ENCODE peak calls at places on chromosome 15, in ten cellular contexts. J is left ventricle myocardium inferior; L is CD8-positive, alpha-beta T cell; N is stomach; X is CD4-positive, alpha-beta T cell; G is Panc1; A is AG04450; U is cardiac muscle cell; F is psoas muscle; Z is CD4-positive, alpha-beta memory T cell. O is an unnamed sample.

GRCh38 chr15:38169982-38170381 is 82.7 kb upstream of the SPRED1 start:
- DNase-seq in J (no peak), L (no peak), N (no peak), X (no peak), G (no peak), A (peak; percentile 8), U (peak; percentile 61), F (no peak), Z (no peak), O (no peak)

GRCh38 chr15:92323480-92323879 is 70.2 kb upstream of the ST8SIA2 start:
- DNase-seq in J (no peak), L (no peak), N (no peak), X (no peak), G (no peak), A (no peak), U (no peak), F (no peak), Z (no peak), O (no peak)

GRCh38 chr15:59792359-59792758 is 103.2 kb upstream of the BNIP2 start:
- DNase-seq in J (no peak), L (peak; percentile 48), N (no peak), X (peak; percentile 29), G (no peak), A (no peak), U (no peak), F (no peak), Z (peak; percentile 65), O (no peak)

GRCh38 chr15:85324202-85324601 is 56.2 kb upstream of the AKAP13 start:
- DNase-seq in J (no peak), L (no peak), N (no peak), X (no peak), G (no peak), A (no peak), U (peak; percentile 65), F (no peak), Z (no peak), O (no peak)

GRCh38 chr15:83248151-83248851 is 36.2 kb downstream of the BNC1 start:
- DNase-seq in J (no peak), L (peak; percentile 14), N (no peak), X (no peak), G (peak; percentile 42), A (peak; percentile 26), U (peak; percentile 82), F (no peak), Z (no peak), O (peak; percentile 22)

GRCh38 chr15:63583027-63583426 is 14.2 kb upstream of the FBXL22 start:
- DNase-seq in J (no peak), L (no peak), N (no peak), X (no peak), G (no peak), A (no peak), U (peak; percentile 26), F (no peak), Z (no peak), O (no peak)

GRCh38 chr15:25733856-25734679 is 129.1 kb downstream of the ATP10A start:
- DNase-seq in J (no peak), L (no peak), N (no peak), X (no peak), G (no peak), A (no peak), U (no peak), F (no peak), Z (no peak), O (no peak)

GRCh38 chr15:82891025-82891390 is 61.5 kb downstream of the HOMER2 start:
- DNase-seq in J (no peak), L (no peak), N (peak; percentile 39), X (no peak), G (no peak), A (no peak), U (no peak), F (no peak), Z (no peak), O (no peak)

GRCh38 chr15:76058714-76059319 is 968 bp upstream of the TMEM266 start:
- DNase-seq in J (no peak), L (no peak), N (no peak), X (no peak), G (no peak), A (no peak), U (peak; percentile 10), F (no peak), Z (no peak), O (peak; percentile 45)

GRCh38 chr15:45921978-45922377 is 287.1 kb downstream of the SQOR start:
- DNase-seq in J (no peak), L (no peak), N (peak; percentile 50), X (no peak), G (no peak), A (no peak), U (no peak), F (no peak), Z (no peak), O (no peak)
- H3K27ac ChIP-seq in J (no peak overlapping the region), L (no peak overlapping the region), N (peak overlapping the region; percentile 70), X (no peak overlapping the region), G (no peak overlapping the region), A (no peak overlapping the region), U (no peak overlapping the region), F (no peak overlapping the region), Z (no peak overlapping the region), O (no peak overlapping the region)

GRCh38 chr15:36914466-36914865 is 185.9 kb downstream of the MEIS2 start:
- DNase-seq in J (peak; percentile 51), L (no peak), N (no peak), X (no peak), G (no peak), A (no peak), U (peak; percentile 83), F (no peak), Z (no peak), O (no peak)

GRCh38 chr15:36911322-36911944 is 188.9 kb downstream of the MEIS2 start:
- DNase-seq in J (no peak), L (no peak), N (no peak), X (no peak), G (peak; percentile 18), A (peak; percentile 29), U (peak; percentile 67), F (no peak), Z (no peak), O (no peak)

GRCh38 chr15:36912311-36912712 is 188.0 kb downstream of the MEIS2 start:
- DNase-seq in J (no peak), L (no peak), N (no peak), X (no peak), G (no peak), A (no peak), U (peak; percentile 76), F (no peak), Z (no peak), O (no peak)

GRCh38 chr15:36917411-36918267 is 182.7 kb downstream of the MEIS2 start:
- DNase-seq in J (no peak), L (no peak), N (no peak), X (no peak), G (no peak), A (no peak), U (no peak), F (no peak), Z (no peak), O (no peak)

GRCh38 chr15:36914962-36915808 is 185.2 kb downstream of the MEIS2 start:
- DNase-seq in J (no peak), L (no peak), N (no peak), X (no peak), G (no peak), A (no peak), U (peak; percentile 91), F (no peak), Z (no peak), O (no peak)
- H3K27ac ChIP-seq in J (peak overlapping the region; percentile 83), L (no peak overlapping the region), N (no peak overlapping the region), X (no peak overlapping the region), G (no peak overlapping the region), A (no peak overlapping the region), U (peak overlapping the region; percentile 9), F (no peak overlapping the region), Z (no peak overlapping the region), O (no peak overlapping the region)

GRCh38 chr15:98905981-98906711 is 101.4 kb downstream of the PGPEP1L start:
- DNase-seq in J (no peak), L (no peak), N (no peak), X (no peak), G (no peak), A (no peak), U (no peak), F (no peak), Z (no peak), O (no peak)

GRCh38 chr15:98900382-98900781 is 107.2 kb downstream of the PGPEP1L start:
- DNase-seq in J (no peak), L (no peak), N (no peak), X (no peak), G (no peak), A (no peak), U (peak; percentile 79), F (no peak), Z (no peak), O (no peak)

GRCh38 chr15:98904466-98905048 is 103.0 kb downstream of the PGPEP1L start:
- DNase-seq in J (no peak), L (no peak), N (no peak), X (no peak), G (no peak), A (peak; percentile 39), U (peak; percentile 59), F (no peak), Z (no peak), O (peak; percentile 41)

GRCh38 chr15:98901438-98901837 is 106.2 kb downstream of the PGPEP1L start:
- DNase-seq in J (no peak), L (no peak), N (no peak), X (no peak), G (no peak), A (no peak), U (no peak), F (no peak), Z (no peak), O (peak; percentile 37)

GRCh38 chr15:98903377-98904018 is 104.1 kb downstream of the PGPEP1L start:
- DNase-seq in J (no peak), L (no peak), N (no peak), X (no peak), G (no peak), A (no peak), U (peak; percentile 49), F (no peak), Z (no peak), O (no peak)
- H3K27ac ChIP-seq in J (no peak overlapping the region), L (no peak overlapping the region), N (no peak overlapping the region), X (no peak overlapping the region), G (peak overlapping the region; percentile 57), A (peak overlapping the region; percentile 66), U (no peak overlapping the region), F (no peak overlapping the region), Z (no peak overlapping the region), O (peak overlapping the region; percentile 58)

GRCh38 chr15:47715856-47716445 is 1.4 kb upstream of the SEMA6D start:
- DNase-seq in J (no peak), L (no peak), N (no peak), X (no peak), G (no peak), A (no peak), U (peak; percentile 64), F (peak; percentile 45), Z (no peak), O (no peak)

GRCh38 chr15:47719730-47720129 is 2.4 kb downstream of the SEMA6D start:
- DNase-seq in J (no peak), L (no peak), N (no peak), X (no peak), G (no peak), A (no peak), U (no peak), F (no peak), Z (no peak), O (no peak)

GRCh38 chr15:47715402-47715801 is 1.9 kb upstream of the SEMA6D start:
- DNase-seq in J (no peak), L (no peak), N (no peak), X (no peak), G (no peak), A (no peak), U (no peak), F (no peak), Z (no peak), O (no peak)

GRCh38 chr15:47718474-47719440 is 1.5 kb downstream of the SEMA6D start:
- DNase-seq in J (no peak), L (no peak), N (no peak), X (no peak), G (no peak), A (no peak), U (peak; percentile 8), F (peak; percentile 57), Z (no peak), O (no peak)

GRCh38 chr15:47717036-47717611 is at the start of gene SEMA6D:
- DNase-seq in J (peak; percentile 75), L (no peak), N (peak; percentile 45), X (no peak), G (no peak), A (peak; percentile 54), U (peak; percentile 79), F (peak; percentile 89), Z (no peak), O (no peak)
- H3K27ac ChIP-seq in J (peak within 1 kb of the TSS; percentile 91), L (no peak within 1 kb of the TSS), N (peak within 1 kb of the TSS; percentile 81), X (no peak within 1 kb of the TSS), G (no peak within 1 kb of the TSS), A (peak within 1 kb of the TSS; percentile 59), U (peak within 1 kb of the TSS; percentile 85), F (peak within 1 kb of the TSS; percentile 91), Z (no peak within 1 kb of the TSS), O (no peak within 1 kb of the TSS)